ENCODE peak calls at places on chromosomes 4 and X, in six cellular contexts. I is fibroblast of lung; Z is CD8-positive, alpha-beta memory T cell; P is transverse colon; J is lower lobe of right lung; B is right atrium auricular region. F is an unnamed sample. For H3K36me3, the result is how much of the 10 kb centered on the place peaks cover.

GRCh38 chr4:119598521-119598920 is 30.1 kb downstream of the PDE5A start:
- DNase-seq in I (no peak), Z (no peak), P (no peak), J (no peak), B (no peak), F (no peak)

GRCh38 chrX:29911673-29912072 is 303.7 kb upstream of the MAGEB2 start:
- DNase-seq in I (no peak), Z (no peak), P (no peak), J (no peak), B (no peak), F (no peak)

GRCh38 chr4:77579406-77580076 is 26.1 kb upstream of the CXCL13 start:
- DNase-seq in I (peak), Z (no peak), P (no peak), J (no peak), B (no peak), F (no peak)

GRCh38 chr4:1213336-1213995 is 35.5 kb downstream of the CTBP1 start:
- DNase-seq in I (no peak), Z (no peak), P (no peak), J (no peak), B (no peak), F (no peak)

GRCh38 chr4:54473077-54473545 is 184.6 kb upstream of the KIT start:
- DNase-seq in I (no peak), Z (no peak), P (no peak), J (no peak), B (no peak), F (no peak)

GRCh38 chr4:87081826-87082225 is 138.6 kb downstream of the KLHL8 start:
- DNase-seq in I (peak), Z (no peak), P (no peak), J (no peak), B (no peak), F (no peak)

GRCh38 chrX:3345281-3346081 is 971 bp downstream of the MXRA5 start:
- DNase-seq in I (peak), Z (no peak), P (no peak), J (peak), B (no peak), F (no peak)

GRCh38 chr4:15792974-15793373 is 14.8 kb downstream of the CD38 start:
- DNase-seq in I (no peak), Z (no peak), P (no peak), J (no peak), B (no peak), F (no peak)

GRCh38 chrX:40154853-40155616 is 57.3 kb upstream of the BCOR start:
- DNase-seq in I (no peak), Z (no peak), P (peak), J (peak), B (peak), F (no peak)

GRCh38 chr4:173506780-173507211 is 23.2 kb downstream of the HAND2 start:
- DNase-seq in I (no peak), Z (no peak), P (no peak), J (no peak), B (peak), F (peak)

GRCh38 chrX:120309873-120310730 is 1.2 kb downstream of the TMEM255A start:
- DNase-seq in I (peak), Z (no peak), P (no peak), J (peak), B (no peak), F (no peak)

GRCh38 chr4:17064959-17065358 is 166.5 kb upstream of the LDB2 start:
- DNase-seq in I (no peak), Z (no peak), P (no peak), J (no peak), B (no peak), F (no peak)

GRCh38 chr4:188691811-188692210 is 552.6 kb downstream of the TRIML1 start:
- DNase-seq in I (no peak), Z (no peak), P (no peak), J (no peak), B (no peak), F (no peak)

GRCh38 chr4:131258361-131258760 is 1890.7 kb upstream of the PCDH10 start:
- DNase-seq in I (no peak), Z (no peak), P (no peak), J (no peak), B (no peak), F (no peak)

GRCh38 chr4:174273960-174274359 is 9.5 kb downstream of the FBXO8 start:
- DNase-seq in I (no peak), Z (no peak), P (no peak), J (no peak), B (no peak), F (no peak)

GRCh38 chr4:46354863-46355262 is 35.1 kb downstream of the GABRA2 start:
- DNase-seq in I (no peak), Z (no peak), P (no peak), J (no peak), B (no peak), F (no peak)

GRCh38 chrX:53287493-53288138 is 6.2 kb upstream of the IQSEC2 start:
- DNase-seq in I (peak), Z (peak), P (peak), J (peak), B (peak), F (peak)

GRCh38 chrX:107597264-107597663 is 31.0 kb upstream of the PRPS1 start:
- DNase-seq in I (no peak), Z (no peak), P (no peak), J (no peak), B (peak), F (no peak)

GRCh38 chrX:44913656-44914531 is 40.9 kb downstream of the KDM6A start:
- DNase-seq in I (no peak), Z (no peak), P (no peak), J (no peak), B (no peak), F (no peak)

GRCh38 chrX:107675365-107675654 is 47.0 kb downstream of the PRPS1 start:
- DNase-seq in I (no peak), Z (no peak), P (no peak), J (no peak), B (no peak), F (no peak)

GRCh38 chrX:134416106-134416505 is 43.9 kb upstream of the HPRT1 start:
- DNase-seq in I (no peak), Z (no peak), P (no peak), J (no peak), B (no peak), F (no peak)

GRCh38 chrX:70554081-70554480 is 109.4 kb downstream of the DLG3 start:
- DNase-seq in I (peak), Z (no peak), P (no peak), J (no peak), B (no peak), F (no peak)

GRCh38 chr4:78155616-78156105 is 98.5 kb downstream of the FRAS1 start:
- DNase-seq in I (peak), Z (no peak), P (no peak), J (no peak), B (no peak), F (no peak)

GRCh38 chr4:183444953-183445543 is 612 bp downstream of the CDKN2AIP start:
- DNase-seq in I (peak), Z (no peak), P (peak), J (peak), B (peak), F (peak)

GRCh38 chr4:153750197-153750817 is 9.5 kb downstream of the RNF175 start:
- DNase-seq in I (peak), Z (peak), P (peak), J (no peak), B (no peak), F (no peak)

GRCh38 chrX:150730719-150731118 is 37.5 kb downstream of the MTMR1 start:
- DNase-seq in I (peak), Z (no peak), P (no peak), J (no peak), B (no peak), F (no peak)

GRCh38 chr4:89410687-89411086 is 103.1 kb upstream of the GPRIN3 start:
- DNase-seq in I (peak), Z (no peak), P (no peak), J (no peak), B (no peak), F (no peak)

GRCh38 chrX:34401411-34401810 is 255.7 kb downstream of the TMEM47 start:
- DNase-seq in I (no peak), Z (no peak), P (no peak), J (no peak), B (no peak), F (no peak)

GRCh38 chrX:39519566-39520301 is 578.0 kb downstream of the BCOR start:
- DNase-seq in I (no peak), Z (no peak), P (no peak), J (no peak), B (peak), F (no peak)

GRCh38 chrX:69959712-69960111 is 90.0 kb downstream of the AWAT2 start:
- DNase-seq in I (no peak), Z (no peak), P (no peak), J (no peak), B (no peak), F (no peak)

GRCh38 chrX:261167-261857 is 19.9 kb upstream of the PLCXD1 start:
- DNase-seq in I (peak), Z (no peak), P (no peak), J (peak), B (peak), F (no peak)

GRCh38 chr4:63170923-63171322 is 1238.3 kb downstream of the TECRL start:
- DNase-seq in I (no peak), Z (no peak), P (no peak), J (no peak), B (no peak), F (no peak)

GRCh38 chr4:110134269-110134889 is 64.0 kb downstream of the ELOVL6 start:
- DNase-seq in I (no peak), Z (no peak), P (no peak), J (no peak), B (no peak), F (no peak)

GRCh38 chr4:82785248-82786003 is 13.2 kb downstream of the SCD5 start:
- DNase-seq in I (peak), Z (no peak), P (no peak), J (no peak), B (peak), F (no peak)

GRCh38 chr4:124936427-124936826 is 223.9 kb upstream of the ANKRD50 start:
- DNase-seq in I (peak), Z (no peak), P (no peak), J (peak), B (peak), F (peak)

GRCh38 chr4:140252144-140252741 is 98.3 kb upstream of the MAML3 start:
- DNase-seq in I (no peak), Z (no peak), P (peak), J (peak), B (no peak), F (peak)

DNA sequence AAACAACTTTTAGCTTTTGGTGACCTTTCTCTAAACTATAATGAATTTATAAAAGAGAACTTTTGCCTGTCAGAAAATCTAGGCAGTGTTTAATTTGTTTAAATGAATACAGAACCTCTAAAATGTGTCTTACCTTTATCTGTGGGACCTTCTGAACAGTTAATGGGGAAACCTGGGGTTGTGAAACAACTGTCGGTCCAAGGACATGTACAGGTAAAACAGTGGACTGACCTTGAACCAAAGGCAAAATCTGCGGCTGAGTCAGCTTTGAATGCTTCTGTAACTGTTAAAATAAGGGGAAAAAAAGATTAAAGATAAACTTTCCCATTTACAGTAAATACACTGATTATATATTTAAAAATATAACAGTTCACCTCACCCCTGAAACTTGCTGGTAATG is 65.1 kb downstream of the WNK3 start:
- DNase-seq in I (no peak), Z (no peak), P (no peak), J (no peak), B (no peak), F (no peak)
- H3K4me3 ChIP-seq in I (no peak), Z (no peak), P (no peak), J (no peak), B (no peak), F (no peak)

GRCh38 chr4:7666011-7666410 is 231.3 kb upstream of the PSAPL1 start:
- DNase-seq in I (no peak), Z (no peak), P (no peak), J (no peak), B (no peak), F (no peak)

GRCh38 chr4:7665321-7665720 is 230.6 kb upstream of the PSAPL1 start:
- DNase-seq in I (no peak), Z (no peak), P (no peak), J (no peak), B (no peak), F (no peak)

GRCh38 chr4:7668282-7668681 is 233.6 kb upstream of the PSAPL1 start:
- DNase-seq in I (no peak), Z (no peak), P (no peak), J (no peak), B (no peak), F (no peak)

GRCh38 chr4:7668826-7669225 is 234.1 kb upstream of the PSAPL1 start:
- DNase-seq in I (no peak), Z (no peak), P (no peak), J (no peak), B (no peak), F (no peak)

DNA sequence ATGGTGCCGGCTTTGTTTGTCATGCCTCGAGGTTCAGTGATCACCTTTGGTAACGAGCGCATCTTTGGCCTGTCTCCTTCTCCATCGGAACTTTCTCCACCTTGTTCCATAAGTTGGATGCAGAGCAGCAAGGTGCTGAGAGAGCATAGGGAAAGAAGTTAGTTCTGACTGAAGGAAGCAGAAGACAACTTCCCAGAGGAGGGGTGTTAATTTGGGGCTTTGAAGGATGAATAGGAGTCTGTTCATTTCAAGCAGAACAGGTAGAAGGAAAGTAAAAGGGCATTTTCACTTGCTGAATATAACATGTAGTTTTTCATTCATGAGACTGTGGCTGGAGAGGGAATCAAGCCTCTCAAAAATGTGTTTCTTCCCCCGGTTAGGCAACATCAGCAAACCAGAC is 232.0 kb upstream of the PSAPL1 start:
- DNase-seq in I (no peak), Z (no peak), P (no peak), J (no peak), B (no peak), F (no peak)
- H3K36me3 ChIP-seq in I (under half), Z (under half), P (under half), J (under half), B (under half), F (under half)

GRCh38 chr4:8351931-8352367 is 82.4 kb downstream of the HTRA3 start:
- DNase-seq in I (peak), Z (no peak), P (no peak), J (no peak), B (no peak), F (no peak)
- H3K4me3 ChIP-seq in I (no peak), Z (no peak), P (no peak), J (no peak), B (no peak), F (no peak)

DNA sequence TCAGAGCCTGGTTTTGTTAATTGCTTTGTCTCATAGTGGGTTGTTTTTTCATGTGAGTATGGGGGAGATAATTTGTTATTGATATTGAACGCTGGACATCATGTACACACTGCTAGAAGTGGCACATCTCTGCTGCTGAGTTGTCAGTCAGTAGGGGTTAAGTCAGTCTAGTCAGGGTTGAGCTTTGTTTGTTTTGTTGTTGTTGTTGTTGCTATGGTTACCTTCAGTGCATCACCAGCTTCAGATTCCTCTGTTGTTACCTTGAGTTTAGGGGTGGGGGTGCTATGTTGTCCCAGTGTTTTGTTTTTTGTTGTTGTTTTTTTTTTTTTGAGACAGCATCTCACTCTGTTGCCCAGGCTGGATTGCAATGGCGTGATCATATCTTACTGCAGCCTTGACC is 9.9 kb downstream of the YIPF6 start:
- DNase-seq in I (no peak), Z (peak), P (no peak), J (no peak), B (no peak), F (no peak)
- H3K36me3 ChIP-seq in I (under half), Z (under half), P (under half), J (under half), B (under half), F (under half)

F was measured in ascending aorta.